ENCODE peak calls at places on chromosomes 3 and 15, in six cellular contexts. R is fibroblast of lung, C is HepG2, M is pancreas, F is Panc1, A is fibroblast of mammary gland. G is an unnamed sample.

GRCh38 chr15:51751687-51752683 is 588 bp downstream of the TMOD2 start:
- DNase-seq in C (no peak), M (peak; percentile 33), F (no peak), R (peak; percentile 35), A (no peak), G (no peak)

GRCh38 chr3:14672588-14672987 is 2.4 kb upstream of the C3orf20 start:
- DNase-seq in C (no peak), A (no peak), M (no peak), F (no peak), R (no peak), G (no peak)

GRCh38 chr15:70426065-70426821 is 328.5 kb upstream of the TLE3 start:
- DNase-seq in F (peak; percentile 24), C (no peak), A (peak; percentile 50), M (no peak), R (peak; percentile 39), G (no peak)

GRCh38 chr15:98900382-98900781 is 107.2 kb downstream of the PGPEP1L start:
- DNase-seq in F (no peak), A (peak; percentile 59), R (peak; percentile 49), M (no peak), C (no peak), G (no peak)

GRCh38 chr15:40633178-40633577 is 39.1 kb downstream of the KNL1 start:
- DNase-seq in C (peak; percentile 7), A (peak; percentile 10), M (no peak), R (peak; percentile 45), F (no peak), G (no peak)

GRCh38 chr3:147945968-147946519 is 536.9 kb downstream of the ZIC1 start:
- DNase-seq in M (peak; percentile 45), C (peak; percentile 24), F (peak; percentile 42), R (peak; percentile 95), A (peak; percentile 95), G (peak; percentile 54)

GRCh38 chr3:145557405-145557804 is 603.6 kb downstream of the PLOD2 start:
- DNase-seq in C (no peak), R (peak; percentile 65), A (peak; percentile 68), M (no peak), F (no peak), G (no peak)

GRCh38 chr15:71089801-71090200 is 25.5 kb upstream of the THSD4 start:
- DNase-seq in M (no peak), C (no peak), F (no peak), A (no peak), R (no peak), G (no peak)

GRCh38 chr15:49521802-49522201 is 98.8 kb downstream of the FGF7 start:
- DNase-seq in F (no peak), C (peak; percentile 2), A (peak; percentile 28), M (no peak), R (no peak), G (no peak)

GRCh38 chr3:196096382-196096953 is 14.6 kb upstream of the TFRC start:
- DNase-seq in F (no peak), M (no peak), C (no peak), A (no peak), R (no peak), G (peak; percentile 60)

GRCh38 chr3:41612853-41613252 is 349.1 kb downstream of the ULK4 start:
- DNase-seq in A (no peak), F (no peak), R (no peak), M (no peak), C (no peak), G (no peak)

GRCh38 chr15:66563126-66563525 is 2.7 kb downstream of the LCTL start:
- DNase-seq in A (no peak), M (no peak), R (no peak), C (no peak), F (no peak), G (no peak)

GRCh38 chr15:92155941-92156340 is 237.7 kb upstream of the ST8SIA2 start:
- DNase-seq in A (no peak), R (no peak), C (no peak), F (no peak), M (no peak), G (no peak)

GRCh38 chr15:73926191-73927002 is at the start of gene LOXL1:
- DNase-seq in M (peak; percentile 78), F (no peak), A (peak; percentile 88), C (peak; percentile 23), R (peak; percentile 90), G (peak; percentile 88)

GRCh38 chr3:35932995-35933394 is 293.7 kb downstream of the ARPP21 start:
- DNase-seq in M (no peak), C (peak; percentile 46), A (peak; percentile 94), R (peak; percentile 89), F (no peak), G (no peak)

GRCh38 chr15:90868261-90868689 is at the start of gene FURIN:
- DNase-seq in F (no peak), R (no peak), M (no peak), A (no peak), C (no peak), G (no peak)

GRCh38 chr3:150216041-150216811 is 191.9 kb upstream of the TSC22D2 start:
- DNase-seq in R (peak; percentile 95), M (no peak), C (no peak), F (no peak), A (peak; percentile 49), G (peak; percentile 52)
- TF ChIP-seq CTCF in R (peak; percentile 6), M (no peak), C (no peak), F (no peak), A (no peak), G (no peak)

DNA sequence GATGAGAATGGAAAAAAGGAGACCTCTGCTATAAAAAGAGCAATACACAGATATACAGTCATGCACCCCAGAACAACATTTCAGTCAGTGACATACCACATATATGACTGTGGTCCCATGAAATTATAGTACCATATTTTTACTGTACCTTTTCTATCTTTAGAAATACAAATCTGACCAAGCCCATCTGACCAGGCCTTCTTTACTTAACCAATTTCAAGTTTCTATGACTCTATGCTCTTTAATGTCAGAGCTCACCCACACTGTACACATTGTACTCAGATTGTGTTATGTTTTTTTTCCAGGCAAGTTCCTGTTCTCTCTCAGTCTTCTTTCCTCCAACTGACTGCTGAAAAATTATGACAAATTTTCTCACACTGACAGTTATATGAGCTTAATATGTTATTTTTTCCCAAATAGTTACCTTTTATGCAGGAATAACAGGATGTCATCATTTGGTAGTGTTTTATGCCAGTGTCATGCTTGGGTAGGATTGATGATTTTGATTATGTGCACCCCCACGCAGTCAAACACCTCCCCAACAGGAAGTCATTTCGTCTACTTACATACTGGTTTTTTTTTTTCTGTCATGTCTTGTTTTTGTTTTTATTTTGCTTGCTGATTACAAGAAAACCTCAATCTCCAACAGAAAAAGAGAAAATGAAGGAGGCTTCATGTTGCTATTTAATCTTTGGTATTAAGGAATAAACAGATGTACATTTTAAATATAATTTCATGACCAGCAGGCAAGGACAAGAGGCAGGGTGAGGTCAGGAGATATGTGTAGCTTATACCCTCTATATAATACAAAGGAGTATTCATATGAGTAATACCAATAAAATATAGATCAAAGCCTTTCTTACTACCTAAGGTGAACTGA is 8.2 kb upstream of the CBLB start:
- DNase-seq in M (no peak), F (no peak), A (no peak), C (no peak), R (no peak), G (no peak)
- H3K4me3 ChIP-seq in M (no peak overlapping the region), F (no peak overlapping the region), A (no peak overlapping the region), C (no peak overlapping the region), R (no peak overlapping the region), G (no peak overlapping the region)

DNA sequence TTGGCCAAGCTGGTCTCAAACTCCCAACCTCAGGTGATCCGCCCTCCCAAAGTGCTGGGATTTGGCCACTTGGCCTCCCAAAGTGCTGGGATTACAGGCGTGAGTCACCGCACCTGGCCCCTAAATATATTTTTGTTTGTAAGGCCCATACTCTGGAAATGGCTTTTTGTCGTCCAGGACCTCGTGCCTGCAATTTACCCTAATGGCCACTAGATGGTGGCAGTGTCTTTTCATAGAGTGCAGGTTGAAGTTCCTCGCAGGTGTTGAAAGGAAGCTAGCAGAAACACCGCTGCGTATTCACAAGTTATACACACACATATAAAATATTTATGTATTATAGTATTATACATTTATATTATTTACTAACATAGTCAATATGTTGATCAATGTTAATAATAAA is 97.2 kb downstream of the LRTM1 start:
- DNase-seq in F (no peak), M (no peak), C (peak; percentile 20), A (peak; percentile 40), R (peak; percentile 36), G (no peak)
- TF ChIP-seq CTCF in F (peak; percentile 78), M (no peak), C (peak; percentile 73), A (peak; percentile 77), R (peak; percentile 50), G (peak; percentile 28)

DNA sequence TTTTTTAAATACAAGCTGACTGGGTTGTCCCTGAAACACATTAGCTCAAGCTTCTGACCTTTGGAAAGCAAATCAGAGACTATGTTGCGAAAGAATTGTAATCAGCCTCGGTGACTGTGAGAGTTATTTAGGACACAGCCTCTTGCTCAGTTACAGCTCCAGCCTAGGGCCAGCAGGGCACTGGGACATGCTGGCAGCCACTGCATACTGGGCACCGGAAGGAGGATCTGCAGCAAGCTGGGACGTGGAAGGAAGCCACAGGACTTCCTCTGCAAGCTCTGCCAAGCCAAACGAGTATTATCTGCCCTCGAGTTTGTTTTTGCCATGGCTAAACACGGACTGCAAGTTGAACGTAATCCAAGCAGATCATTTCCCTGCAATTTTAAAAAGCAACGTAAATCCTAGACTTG is 24.4 kb upstream of the COPG1 start:
- DNase-seq in C (peak; percentile 92), R (peak; percentile 82), M (peak; percentile 78), A (peak; percentile 78), F (peak; percentile 67), G (peak; percentile 87)
- H3K4me3 ChIP-seq in C (peak overlapping the region; percentile 48), R (peak overlapping the region; percentile 46), M (no peak overlapping the region), A (peak overlapping the region; percentile 23), F (peak overlapping the region; percentile 45), G (peak overlapping the region; percentile 5)